ENCODE peak calls at places on chromosomes 12 and 14, in eight cellular contexts. One of them, this sample, is unnamed.
A peak's percentile ranks its signal among the peaks of the same experiment; 100 is the strongest.

GRCh38 chr14:50339178-50339804 is 27.2 kb downstream of the DMAC2L start:
- DNase-seq in stimulated activated CD4-positive, alpha-beta T cell treated with anti-CD3 and anti-CD28 coated beads, Interleukin-12 subunit alpha, Interleukin-12 subunit beta, amount 100 ng/mL, for 4 hours: no peak
- DNase-seq in NAMALWA: no peak
- DNase-seq in midbrain: no peak
- DNase-seq in left ventricle myocardium inferior: no peak
- DNase-seq in cardiac fibroblast: no peak
- DNase-seq in sigmoid colon: no peak
- DNase-seq in activated CD4-positive, alpha-beta memory T cell treated with anti-CD3 and anti-CD28 coated beads, Interleukin-2, amount 10 ng/mL, durations not matched to agents 7 days and 5 days: no peak
- DNase-seq in this sample: no peak

GRCh38 chr12:843609-844008 is 91.2 kb downstream of the WNK1 start:
- DNase-seq in sigmoid colon: no peak
- DNase-seq in left ventricle myocardium inferior: no peak
- DNase-seq in midbrain: no peak
- DNase-seq in NAMALWA: no peak
- DNase-seq in activated CD4-positive, alpha-beta memory T cell treated with anti-CD3 and anti-CD28 coated beads, Interleukin-2, amount 10 ng/mL, durations not matched to agents 7 days and 5 days: no peak
- DNase-seq in cardiac fibroblast: peak; percentile 35
- DNase-seq in stimulated activated CD4-positive, alpha-beta T cell treated with anti-CD3 and anti-CD28 coated beads, Interleukin-12 subunit alpha, Interleukin-12 subunit beta, amount 100 ng/mL, for 4 hours: no peak
- DNase-seq in this sample: no peak

GRCh38 chr14:44418856-44419255 is 88.2 kb downstream of the FSCB start:
- DNase-seq in sigmoid colon: no peak
- DNase-seq in activated CD4-positive, alpha-beta memory T cell treated with anti-CD3 and anti-CD28 coated beads, Interleukin-2, amount 10 ng/mL, durations not matched to agents 7 days and 5 days: no peak
- DNase-seq in NAMALWA: no peak
- DNase-seq in left ventricle myocardium inferior: no peak
- DNase-seq in cardiac fibroblast: no peak
- DNase-seq in stimulated activated CD4-positive, alpha-beta T cell treated with anti-CD3 and anti-CD28 coated beads, Interleukin-12 subunit alpha, Interleukin-12 subunit beta, amount 100 ng/mL, for 4 hours: no peak
- DNase-seq in midbrain: no peak
- DNase-seq in this sample: no peak

GRCh38 chr14:90760591-90761316 is 55.5 kb downstream of the TTC7B start:
- DNase-seq in sigmoid colon: no peak
- DNase-seq in NAMALWA: peak; percentile 21
- DNase-seq in midbrain: no peak
- DNase-seq in cardiac fibroblast: peak; percentile 52
- DNase-seq in activated CD4-positive, alpha-beta memory T cell treated with anti-CD3 and anti-CD28 coated beads, Interleukin-2, amount 10 ng/mL, durations not matched to agents 7 days and 5 days: no peak
- DNase-seq in left ventricle myocardium inferior: no peak
- DNase-seq in stimulated activated CD4-positive, alpha-beta T cell treated with anti-CD3 and anti-CD28 coated beads, Interleukin-12 subunit alpha, Interleukin-12 subunit beta, amount 100 ng/mL, for 4 hours: no peak
- DNase-seq in this sample: no peak

GRCh38 chr12:6241495-6241894 is 41.3 kb downstream of the CD9 start:
- DNase-seq in midbrain: peak; percentile 7
- DNase-seq in sigmoid colon: no peak
- DNase-seq in stimulated activated CD4-positive, alpha-beta T cell treated with anti-CD3 and anti-CD28 coated beads, Interleukin-12 subunit alpha, Interleukin-12 subunit beta, amount 100 ng/mL, for 4 hours: no peak
- DNase-seq in left ventricle myocardium inferior: peak; percentile 78
- DNase-seq in cardiac fibroblast: peak; percentile 17
- DNase-seq in NAMALWA: no peak
- DNase-seq in activated CD4-positive, alpha-beta memory T cell treated with anti-CD3 and anti-CD28 coated beads, Interleukin-2, amount 10 ng/mL, durations not matched to agents 7 days and 5 days: no peak
- DNase-seq in this sample: no peak

GRCh38 chr14:50944647-50945413 is 547 bp upstream of the PYGL start:
- DNase-seq in activated CD4-positive, alpha-beta memory T cell treated with anti-CD3 and anti-CD28 coated beads, Interleukin-2, amount 10 ng/mL, durations not matched to agents 7 days and 5 days: no peak
- DNase-seq in cardiac fibroblast: peak; percentile 63
- DNase-seq in midbrain: no peak
- DNase-seq in left ventricle myocardium inferior: peak; percentile 52
- DNase-seq in stimulated activated CD4-positive, alpha-beta T cell treated with anti-CD3 and anti-CD28 coated beads, Interleukin-12 subunit alpha, Interleukin-12 subunit beta, amount 100 ng/mL, for 4 hours: no peak
- DNase-seq in sigmoid colon: peak; percentile 83
- DNase-seq in NAMALWA: no peak
- DNase-seq in this sample: no peak

GRCh38 chr14:61077946-61078738 is 97.1 kb downstream of the SLC38A6 start:
- DNase-seq in midbrain: no peak
- DNase-seq in stimulated activated CD4-positive, alpha-beta T cell treated with anti-CD3 and anti-CD28 coated beads, Interleukin-12 subunit alpha, Interleukin-12 subunit beta, amount 100 ng/mL, for 4 hours: no peak
- DNase-seq in NAMALWA: no peak
- DNase-seq in activated CD4-positive, alpha-beta memory T cell treated with anti-CD3 and anti-CD28 coated beads, Interleukin-2, amount 10 ng/mL, durations not matched to agents 7 days and 5 days: no peak
- DNase-seq in cardiac fibroblast: no peak
- DNase-seq in sigmoid colon: no peak
- DNase-seq in left ventricle myocardium inferior: no peak
- DNase-seq in this sample: no peak

GRCh38 chr12:94203796-94204195 is 55.4 kb downstream of the PLXNC1 start:
- DNase-seq in left ventricle myocardium inferior: no peak
- DNase-seq in cardiac fibroblast: no peak
- DNase-seq in sigmoid colon: no peak
- DNase-seq in NAMALWA: no peak
- DNase-seq in midbrain: no peak
- DNase-seq in activated CD4-positive, alpha-beta memory T cell treated with anti-CD3 and anti-CD28 coated beads, Interleukin-2, amount 10 ng/mL, durations not matched to agents 7 days and 5 days: no peak
- DNase-seq in stimulated activated CD4-positive, alpha-beta T cell treated with anti-CD3 and anti-CD28 coated beads, Interleukin-12 subunit alpha, Interleukin-12 subunit beta, amount 100 ng/mL, for 4 hours: no peak
- DNase-seq in this sample: no peak

GRCh38 chr12:31220633-31221565 is 105.1 kb downstream of the SINHCAF start:
- DNase-seq in cardiac fibroblast: peak; percentile 55
- DNase-seq in midbrain: peak; percentile 56
- DNase-seq in activated CD4-positive, alpha-beta memory T cell treated with anti-CD3 and anti-CD28 coated beads, Interleukin-2, amount 10 ng/mL, durations not matched to agents 7 days and 5 days: no peak
- DNase-seq in sigmoid colon: no peak
- DNase-seq in NAMALWA: no peak
- DNase-seq in stimulated activated CD4-positive, alpha-beta T cell treated with anti-CD3 and anti-CD28 coated beads, Interleukin-12 subunit alpha, Interleukin-12 subunit beta, amount 100 ng/mL, for 4 hours: no peak
- DNase-seq in left ventricle myocardium inferior: no peak
- DNase-seq in this sample: no peak

GRCh38 chr12:77231548-77231947 is 166.2 kb upstream of the E2F7 start:
- DNase-seq in cardiac fibroblast: peak; percentile 95
- DNase-seq in midbrain: no peak
- DNase-seq in NAMALWA: no peak
- DNase-seq in activated CD4-positive, alpha-beta memory T cell treated with anti-CD3 and anti-CD28 coated beads, Interleukin-2, amount 10 ng/mL, durations not matched to agents 7 days and 5 days: no peak
- DNase-seq in sigmoid colon: peak; percentile 82
- DNase-seq in stimulated activated CD4-positive, alpha-beta T cell treated with anti-CD3 and anti-CD28 coated beads, Interleukin-12 subunit alpha, Interleukin-12 subunit beta, amount 100 ng/mL, for 4 hours: no peak
- DNase-seq in left ventricle myocardium inferior: peak; percentile 73
- DNase-seq in this sample: no peak

GRCh38 chr12:13428538-13429265 is 232.2 kb downstream of the EMP1 start:
- DNase-seq in midbrain: no peak
- DNase-seq in left ventricle myocardium inferior: no peak
- DNase-seq in NAMALWA: no peak
- DNase-seq in sigmoid colon: peak; percentile 66
- DNase-seq in activated CD4-positive, alpha-beta memory T cell treated with anti-CD3 and anti-CD28 coated beads, Interleukin-2, amount 10 ng/mL, durations not matched to agents 7 days and 5 days: no peak
- DNase-seq in stimulated activated CD4-positive, alpha-beta T cell treated with anti-CD3 and anti-CD28 coated beads, Interleukin-12 subunit alpha, Interleukin-12 subunit beta, amount 100 ng/mL, for 4 hours: no peak
- DNase-seq in cardiac fibroblast: no peak
- DNase-seq in this sample: no peak

GRCh38 chr14:30251017-30251416 is 307.9 kb upstream of the G2E3 start:
- DNase-seq in NAMALWA: no peak
- DNase-seq in midbrain: no peak
- DNase-seq in left ventricle myocardium inferior: no peak
- DNase-seq in cardiac fibroblast: no peak
- DNase-seq in stimulated activated CD4-positive, alpha-beta T cell treated with anti-CD3 and anti-CD28 coated beads, Interleukin-12 subunit alpha, Interleukin-12 subunit beta, amount 100 ng/mL, for 4 hours: no peak
- DNase-seq in sigmoid colon: no peak
- DNase-seq in activated CD4-positive, alpha-beta memory T cell treated with anti-CD3 and anti-CD28 coated beads, Interleukin-2, amount 10 ng/mL, durations not matched to agents 7 days and 5 days: no peak
- DNase-seq in this sample: no peak

GRCh38 chr14:67335781-67336180 is 23.8 kb downstream of the ATP6V1D start:
- DNase-seq in stimulated activated CD4-positive, alpha-beta T cell treated with anti-CD3 and anti-CD28 coated beads, Interleukin-12 subunit alpha, Interleukin-12 subunit beta, amount 100 ng/mL, for 4 hours: no peak
- DNase-seq in NAMALWA: no peak
- DNase-seq in left ventricle myocardium inferior: no peak
- DNase-seq in midbrain: no peak
- DNase-seq in cardiac fibroblast: peak; percentile 36
- DNase-seq in activated CD4-positive, alpha-beta memory T cell treated with anti-CD3 and anti-CD28 coated beads, Interleukin-2, amount 10 ng/mL, durations not matched to agents 7 days and 5 days: no peak
- DNase-seq in sigmoid colon: no peak
- DNase-seq in this sample: no peak

GRCh38 chr12:93167841-93168492 is 209.8 kb upstream of the NUDT4 start:
- DNase-seq in activated CD4-positive, alpha-beta memory T cell treated with anti-CD3 and anti-CD28 coated beads, Interleukin-2, amount 10 ng/mL, durations not matched to agents 7 days and 5 days: no peak
- DNase-seq in stimulated activated CD4-positive, alpha-beta T cell treated with anti-CD3 and anti-CD28 coated beads, Interleukin-12 subunit alpha, Interleukin-12 subunit beta, amount 100 ng/mL, for 4 hours: peak; percentile 11
- DNase-seq in sigmoid colon: no peak
- DNase-seq in left ventricle myocardium inferior: no peak
- DNase-seq in cardiac fibroblast: peak; percentile 54
- DNase-seq in midbrain: peak; percentile 57
- DNase-seq in NAMALWA: peak; percentile 52
- DNase-seq in this sample: no peak

GRCh38 chr14:69687963-69688649 is 76.7 kb downstream of the SUSD6 start:
- DNase-seq in NAMALWA: no peak
- DNase-seq in cardiac fibroblast: no peak
- DNase-seq in midbrain: peak; percentile 73
- DNase-seq in left ventricle myocardium inferior: no peak
- DNase-seq in sigmoid colon: no peak
- DNase-seq in activated CD4-positive, alpha-beta memory T cell treated with anti-CD3 and anti-CD28 coated beads, Interleukin-2, amount 10 ng/mL, durations not matched to agents 7 days and 5 days: no peak
- DNase-seq in stimulated activated CD4-positive, alpha-beta T cell treated with anti-CD3 and anti-CD28 coated beads, Interleukin-12 subunit alpha, Interleukin-12 subunit beta, amount 100 ng/mL, for 4 hours: no peak
- DNase-seq in this sample: no peak

GRCh38 chr14:95515080-95515489 is 1.4 kb downstream of the SYNE3 start:
- DNase-seq in midbrain: peak; percentile 67
- DNase-seq in activated CD4-positive, alpha-beta memory T cell treated with anti-CD3 and anti-CD28 coated beads, Interleukin-2, amount 10 ng/mL, durations not matched to agents 7 days and 5 days: no peak
- DNase-seq in left ventricle myocardium inferior: peak; percentile 67
- DNase-seq in cardiac fibroblast: peak; percentile 71
- DNase-seq in stimulated activated CD4-positive, alpha-beta T cell treated with anti-CD3 and anti-CD28 coated beads, Interleukin-12 subunit alpha, Interleukin-12 subunit beta, amount 100 ng/mL, for 4 hours: no peak
- DNase-seq in sigmoid colon: peak; percentile 78
- DNase-seq in NAMALWA: peak; percentile 48
- DNase-seq in this sample: no peak

GRCh38 chr12:113325938-113326337 is 9.0 kb downstream of the SLC8B1 start:
- DNase-seq in midbrain: no peak
- DNase-seq in activated CD4-positive, alpha-beta memory T cell treated with anti-CD3 and anti-CD28 coated beads, Interleukin-2, amount 10 ng/mL, durations not matched to agents 7 days and 5 days: no peak
- DNase-seq in stimulated activated CD4-positive, alpha-beta T cell treated with anti-CD3 and anti-CD28 coated beads, Interleukin-12 subunit alpha, Interleukin-12 subunit beta, amount 100 ng/mL, for 4 hours: no peak
- DNase-seq in NAMALWA: no peak
- DNase-seq in left ventricle myocardium inferior: peak; percentile 70
- DNase-seq in cardiac fibroblast: peak; percentile 91
- DNase-seq in sigmoid colon: peak; percentile 78
- DNase-seq in this sample: no peak

GRCh38 chr14:68018598-68018997 is 199.0 kb downstream of the RAD51B start:
- DNase-seq in cardiac fibroblast: no peak
- DNase-seq in stimulated activated CD4-positive, alpha-beta T cell treated with anti-CD3 and anti-CD28 coated beads, Interleukin-12 subunit alpha, Interleukin-12 subunit beta, amount 100 ng/mL, for 4 hours: no peak
- DNase-seq in NAMALWA: no peak
- DNase-seq in midbrain: no peak
- DNase-seq in activated CD4-positive, alpha-beta memory T cell treated with anti-CD3 and anti-CD28 coated beads, Interleukin-2, amount 10 ng/mL, durations not matched to agents 7 days and 5 days: no peak
- DNase-seq in left ventricle myocardium inferior: no peak
- DNase-seq in sigmoid colon: no peak
- DNase-seq in this sample: no peak

GRCh38 chr12:6520186-6520585 is 14.1 kb upstream of the GAPDH start:
- DNase-seq in cardiac fibroblast: no peak
- DNase-seq in NAMALWA: no peak
- DNase-seq in midbrain: no peak
- DNase-seq in sigmoid colon: no peak
- DNase-seq in stimulated activated CD4-positive, alpha-beta T cell treated with anti-CD3 and anti-CD28 coated beads, Interleukin-12 subunit alpha, Interleukin-12 subunit beta, amount 100 ng/mL, for 4 hours: no peak
- DNase-seq in activated CD4-positive, alpha-beta memory T cell treated with anti-CD3 and anti-CD28 coated beads, Interleukin-2, amount 10 ng/mL, durations not matched to agents 7 days and 5 days: no peak
- DNase-seq in left ventricle myocardium inferior: no peak
- DNase-seq in this sample: no peak

GRCh38 chr14:78175412-78175811 is 5.2 kb downstream of the NRXN3 start:
- DNase-seq in activated CD4-positive, alpha-beta memory T cell treated with anti-CD3 and anti-CD28 coated beads, Interleukin-2, amount 10 ng/mL, durations not matched to agents 7 days and 5 days: no peak
- DNase-seq in stimulated activated CD4-positive, alpha-beta T cell treated with anti-CD3 and anti-CD28 coated beads, Interleukin-12 subunit alpha, Interleukin-12 subunit beta, amount 100 ng/mL, for 4 hours: no peak
- DNase-seq in cardiac fibroblast: no peak
- DNase-seq in NAMALWA: no peak
- DNase-seq in sigmoid colon: no peak
- DNase-seq in left ventricle myocardium inferior: no peak
- DNase-seq in midbrain: no peak
- DNase-seq in this sample: no peak

GRCh38 chr12:62268956-62269355 is 8.8 kb downstream of the USP15 start:
- DNase-seq in stimulated activated CD4-positive, alpha-beta T cell treated with anti-CD3 and anti-CD28 coated beads, Interleukin-12 subunit alpha, Interleukin-12 subunit beta, amount 100 ng/mL, for 4 hours: no peak
- DNase-seq in activated CD4-positive, alpha-beta memory T cell treated with anti-CD3 and anti-CD28 coated beads, Interleukin-2, amount 10 ng/mL, durations not matched to agents 7 days and 5 days: no peak
- DNase-seq in midbrain: no peak
- DNase-seq in left ventricle myocardium inferior: no peak
- DNase-seq in NAMALWA: no peak
- DNase-seq in cardiac fibroblast: peak; percentile 49
- DNase-seq in sigmoid colon: no peak
- DNase-seq in this sample: no peak

GRCh38 chr14:50047274-50047676 is 69.1 kb downstream of the VCPKMT start:
- DNase-seq in midbrain: no peak
- DNase-seq in sigmoid colon: no peak
- DNase-seq in stimulated activated CD4-positive, alpha-beta T cell treated with anti-CD3 and anti-CD28 coated beads, Interleukin-12 subunit alpha, Interleukin-12 subunit beta, amount 100 ng/mL, for 4 hours: no peak
- DNase-seq in cardiac fibroblast: no peak
- DNase-seq in NAMALWA: no peak
- DNase-seq in activated CD4-positive, alpha-beta memory T cell treated with anti-CD3 and anti-CD28 coated beads, Interleukin-2, amount 10 ng/mL, durations not matched to agents 7 days and 5 days: no peak
- DNase-seq in left ventricle myocardium inferior: no peak
- DNase-seq in this sample: peak; percentile 50

GRCh38 chr14:75614179-75614578 is 35.8 kb downstream of the FLVCR2 start:
- DNase-seq in sigmoid colon: no peak
- DNase-seq in NAMALWA: no peak
- DNase-seq in midbrain: no peak
- DNase-seq in activated CD4-positive, alpha-beta memory T cell treated with anti-CD3 and anti-CD28 coated beads, Interleukin-2, amount 10 ng/mL, durations not matched to agents 7 days and 5 days: no peak
- DNase-seq in left ventricle myocardium inferior: no peak
- DNase-seq in cardiac fibroblast: no peak
- DNase-seq in stimulated activated CD4-positive, alpha-beta T cell treated with anti-CD3 and anti-CD28 coated beads, Interleukin-12 subunit alpha, Interleukin-12 subunit beta, amount 100 ng/mL, for 4 hours: no peak
- DNase-seq in this sample: no peak

GRCh38 chr12:104138747-104139186 is 757 bp upstream of the NFYB start:
- DNase-seq in left ventricle myocardium inferior: peak; percentile 20
- DNase-seq in NAMALWA: no peak
- DNase-seq in midbrain: no peak
- DNase-seq in cardiac fibroblast: no peak
- DNase-seq in activated CD4-positive, alpha-beta memory T cell treated with anti-CD3 and anti-CD28 coated beads, Interleukin-2, amount 10 ng/mL, durations not matched to agents 7 days and 5 days: no peak
- DNase-seq in stimulated activated CD4-positive, alpha-beta T cell treated with anti-CD3 and anti-CD28 coated beads, Interleukin-12 subunit alpha, Interleukin-12 subunit beta, amount 100 ng/mL, for 4 hours: peak; percentile 3
- DNase-seq in sigmoid colon: peak; percentile 71
- DNase-seq in this sample: no peak

GRCh38 chr12:106107566-106107965 is 31.2 kb downstream of the NUAK1 start:
- DNase-seq in cardiac fibroblast: peak; percentile 45
- DNase-seq in sigmoid colon: peak; percentile 32
- DNase-seq in midbrain: no peak
- DNase-seq in NAMALWA: no peak
- DNase-seq in left ventricle myocardium inferior: no peak
- DNase-seq in activated CD4-positive, alpha-beta memory T cell treated with anti-CD3 and anti-CD28 coated beads, Interleukin-2, amount 10 ng/mL, durations not matched to agents 7 days and 5 days: no peak
- DNase-seq in stimulated activated CD4-positive, alpha-beta T cell treated with anti-CD3 and anti-CD28 coated beads, Interleukin-12 subunit alpha, Interleukin-12 subunit beta, amount 100 ng/mL, for 4 hours: no peak
- DNase-seq in this sample: no peak

GRCh38 chr12:47773062-47773857 is at the start of gene SLC48A1:
- DNase-seq in activated CD4-positive, alpha-beta memory T cell treated with anti-CD3 and anti-CD28 coated beads, Interleukin-2, amount 10 ng/mL, durations not matched to agents 7 days and 5 days: peak; percentile 75
- DNase-seq in cardiac fibroblast: peak; percentile 64
- DNase-seq in midbrain: peak; percentile 68
- DNase-seq in stimulated activated CD4-positive, alpha-beta T cell treated with anti-CD3 and anti-CD28 coated beads, Interleukin-12 subunit alpha, Interleukin-12 subunit beta, amount 100 ng/mL, for 4 hours: peak; percentile 72
- DNase-seq in left ventricle myocardium inferior: peak; percentile 80
- DNase-seq in NAMALWA: peak; percentile 78
- DNase-seq in sigmoid colon: peak; percentile 87
- DNase-seq in this sample: peak; percentile 94

GRCh38 chr12:75856228-75856627 is 175.3 kb downstream of the PHLDA1 start:
- DNase-seq in midbrain: no peak
- DNase-seq in cardiac fibroblast: peak; percentile 85
- DNase-seq in NAMALWA: no peak
- DNase-seq in sigmoid colon: no peak
- DNase-seq in stimulated activated CD4-positive, alpha-beta T cell treated with anti-CD3 and anti-CD28 coated beads, Interleukin-12 subunit alpha, Interleukin-12 subunit beta, amount 100 ng/mL, for 4 hours: no peak
- DNase-seq in left ventricle myocardium inferior: no peak
- DNase-seq in activated CD4-positive, alpha-beta memory T cell treated with anti-CD3 and anti-CD28 coated beads, Interleukin-2, amount 10 ng/mL, durations not matched to agents 7 days and 5 days: no peak
- DNase-seq in this sample: no peak

GRCh38 chr14:55136868-55137785 is 8.1 kb downstream of the LGALS3 start:
- DNase-seq in sigmoid colon: peak; percentile 91
- DNase-seq in left ventricle myocardium inferior: peak; percentile 82
- DNase-seq in midbrain: peak; percentile 70
- DNase-seq in NAMALWA: no peak
- DNase-seq in stimulated activated CD4-positive, alpha-beta T cell treated with anti-CD3 and anti-CD28 coated beads, Interleukin-12 subunit alpha, Interleukin-12 subunit beta, amount 100 ng/mL, for 4 hours: no peak
- DNase-seq in cardiac fibroblast: peak; percentile 97
- DNase-seq in activated CD4-positive, alpha-beta memory T cell treated with anti-CD3 and anti-CD28 coated beads, Interleukin-2, amount 10 ng/mL, durations not matched to agents 7 days and 5 days: no peak
- DNase-seq in this sample: no peak

GRCh38 chr12:56634242-56634836 is 4.2 kb upstream of the BAZ2A start:
- DNase-seq in cardiac fibroblast: peak; percentile 16
- DNase-seq in stimulated activated CD4-positive, alpha-beta T cell treated with anti-CD3 and anti-CD28 coated beads, Interleukin-12 subunit alpha, Interleukin-12 subunit beta, amount 100 ng/mL, for 4 hours: peak; percentile 25
- DNase-seq in midbrain: no peak
- DNase-seq in left ventricle myocardium inferior: no peak
- DNase-seq in sigmoid colon: no peak
- DNase-seq in NAMALWA: peak; percentile 62
- DNase-seq in activated CD4-positive, alpha-beta memory T cell treated with anti-CD3 and anti-CD28 coated beads, Interleukin-2, amount 10 ng/mL, durations not matched to agents 7 days and 5 days: no peak
- DNase-seq in this sample: no peak

GRCh38 chr14:77314043-77314442 is 6.6 kb downstream of the POMT2 start:
- DNase-seq in left ventricle myocardium inferior: no peak
- DNase-seq in midbrain: peak; percentile 43
- DNase-seq in activated CD4-positive, alpha-beta memory T cell treated with anti-CD3 and anti-CD28 coated beads, Interleukin-2, amount 10 ng/mL, durations not matched to agents 7 days and 5 days: no peak
- DNase-seq in stimulated activated CD4-positive, alpha-beta T cell treated with anti-CD3 and anti-CD28 coated beads, Interleukin-12 subunit alpha, Interleukin-12 subunit beta, amount 100 ng/mL, for 4 hours: no peak
- DNase-seq in cardiac fibroblast: peak; percentile 79
- DNase-seq in sigmoid colon: peak; percentile 60
- DNase-seq in NAMALWA: no peak
- DNase-seq in this sample: no peak

GRCh38 chr14:96204151-96205058 is at the start of gene BDKRB2:
- DNase-seq in left ventricle myocardium inferior: peak; percentile 44
- DNase-seq in activated CD4-positive, alpha-beta memory T cell treated with anti-CD3 and anti-CD28 coated beads, Interleukin-2, amount 10 ng/mL, durations not matched to agents 7 days and 5 days: no peak
- DNase-seq in midbrain: peak; percentile 43
- DNase-seq in cardiac fibroblast: peak; percentile 74
- DNase-seq in stimulated activated CD4-positive, alpha-beta T cell treated with anti-CD3 and anti-CD28 coated beads, Interleukin-12 subunit alpha, Interleukin-12 subunit beta, amount 100 ng/mL, for 4 hours: peak; percentile 2
- DNase-seq in sigmoid colon: peak; percentile 91
- DNase-seq in NAMALWA: no peak
- DNase-seq in this sample: no peak

GRCh38 chr14:78697341-78697740 is 527.2 kb downstream of the NRXN3 start:
- DNase-seq in activated CD4-positive, alpha-beta memory T cell treated with anti-CD3 and anti-CD28 coated beads, Interleukin-2, amount 10 ng/mL, durations not matched to agents 7 days and 5 days: no peak
- DNase-seq in midbrain: no peak
- DNase-seq in stimulated activated CD4-positive, alpha-beta T cell treated with anti-CD3 and anti-CD28 coated beads, Interleukin-12 subunit alpha, Interleukin-12 subunit beta, amount 100 ng/mL, for 4 hours: no peak
- DNase-seq in cardiac fibroblast: peak; percentile 26
- DNase-seq in NAMALWA: peak; percentile 26
- DNase-seq in sigmoid colon: no peak
- DNase-seq in left ventricle myocardium inferior: no peak
- DNase-seq in this sample: no peak

GRCh38 chr14:65976771-65977170 is 509.4 kb upstream of the CCDC196 start:
- DNase-seq in cardiac fibroblast: peak; percentile 1
- DNase-seq in activated CD4-positive, alpha-beta memory T cell treated with anti-CD3 and anti-CD28 coated beads, Interleukin-2, amount 10 ng/mL, durations not matched to agents 7 days and 5 days: no peak
- DNase-seq in sigmoid colon: no peak
- DNase-seq in left ventricle myocardium inferior: no peak
- DNase-seq in stimulated activated CD4-positive, alpha-beta T cell treated with anti-CD3 and anti-CD28 coated beads, Interleukin-12 subunit alpha, Interleukin-12 subunit beta, amount 100 ng/mL, for 4 hours: no peak
- DNase-seq in midbrain: no peak
- DNase-seq in NAMALWA: no peak
- DNase-seq in this sample: no peak

GRCh38 chr12:10304161-10304574 is 3.5 kb upstream of the KLRD1 start:
- DNase-seq in midbrain: no peak
- DNase-seq in cardiac fibroblast: peak; percentile 33
- DNase-seq in activated CD4-positive, alpha-beta memory T cell treated with anti-CD3 and anti-CD28 coated beads, Interleukin-2, amount 10 ng/mL, durations not matched to agents 7 days and 5 days: peak; percentile 25
- DNase-seq in sigmoid colon: no peak
- DNase-seq in NAMALWA: no peak
- DNase-seq in left ventricle myocardium inferior: no peak
- DNase-seq in stimulated activated CD4-positive, alpha-beta T cell treated with anti-CD3 and anti-CD28 coated beads, Interleukin-12 subunit alpha, Interleukin-12 subunit beta, amount 100 ng/mL, for 4 hours: no peak
- DNase-seq in this sample: no peak